ENCODE peak calls at places on chromosomes 12 and 14, in five cellular contexts. One of them, this sample, is unnamed.
A peak's percentile ranks its signal among the peaks of the same experiment; 100 is the strongest.

GRCh38 chr12:100721193-100721592 is 73.4 kb upstream of the ANO4 start:
- DNase-seq in lower leg skin: no peak
- DNase-seq in dermis microvascular lymphatic vessel endothelial cell: no peak
- DNase-seq in HS-27A: no peak
- DNase-seq in bronchial epithelial cell: no peak
- DNase-seq in this sample: no peak

GRCh38 chr14:70812124-70812818 is 3.0 kb upstream of the MAP3K9 start:
- DNase-seq in HS-27A: no peak
- DNase-seq in lower leg skin: no peak
- DNase-seq in dermis microvascular lymphatic vessel endothelial cell: no peak
- DNase-seq in bronchial epithelial cell: no peak
- DNase-seq in this sample: no peak

GRCh38 chr14:85316701-85317100 is 213.2 kb upstream of the FLRT2 start:
- DNase-seq in lower leg skin: no peak
- DNase-seq in dermis microvascular lymphatic vessel endothelial cell: no peak
- DNase-seq in bronchial epithelial cell: no peak
- DNase-seq in HS-27A: no peak
- DNase-seq in this sample: no peak

GRCh38 chr14:58912287-58912686 is 274.5 kb downstream of the DACT1 start:
- DNase-seq in lower leg skin: no peak
- DNase-seq in HS-27A: no peak
- DNase-seq in bronchial epithelial cell: peak; percentile 59
- DNase-seq in dermis microvascular lymphatic vessel endothelial cell: no peak
- DNase-seq in this sample: no peak

GRCh38 chr12:87509233-87509820 is 519.9 kb downstream of the C12orf50 start:
- DNase-seq in bronchial epithelial cell: peak; percentile 87
- DNase-seq in HS-27A: peak; percentile 26
- DNase-seq in dermis microvascular lymphatic vessel endothelial cell: no peak
- DNase-seq in lower leg skin: no peak
- DNase-seq in this sample: peak; percentile 38

GRCh38 chr12:18345021-18345735 is 83.9 kb downstream of the PIK3C2G start:
- DNase-seq in HS-27A: no peak
- DNase-seq in bronchial epithelial cell: no peak
- DNase-seq in dermis microvascular lymphatic vessel endothelial cell: peak; percentile 3
- DNase-seq in lower leg skin: no peak
- DNase-seq in this sample: no peak

GRCh38 chr14:101878222-101879211 is 85.9 kb upstream of the DYNC1H1 start:
- DNase-seq in bronchial epithelial cell: no peak
- DNase-seq in lower leg skin: no peak
- DNase-seq in dermis microvascular lymphatic vessel endothelial cell: no peak
- DNase-seq in HS-27A: no peak
- DNase-seq in this sample: no peak

GRCh38 chr12:72256725-72257124 is 15.4 kb upstream of the TRHDE start:
- DNase-seq in bronchial epithelial cell: no peak
- DNase-seq in dermis microvascular lymphatic vessel endothelial cell: no peak
- DNase-seq in lower leg skin: no peak
- DNase-seq in HS-27A: no peak
- DNase-seq in this sample: no peak

GRCh38 chr12:13380297-13380696 is 183.8 kb downstream of the EMP1 start:
- DNase-seq in lower leg skin: no peak
- DNase-seq in dermis microvascular lymphatic vessel endothelial cell: no peak
- DNase-seq in HS-27A: no peak
- DNase-seq in bronchial epithelial cell: no peak
- DNase-seq in this sample: no peak

GRCh38 chr12:94603434-94604068 is 46.8 kb downstream of the TMCC3 start:
- DNase-seq in dermis microvascular lymphatic vessel endothelial cell: no peak
- DNase-seq in HS-27A: no peak
- DNase-seq in lower leg skin: no peak
- DNase-seq in bronchial epithelial cell: peak; percentile 44
- DNase-seq in this sample: no peak

GRCh38 chr12:133130808-133131128 is 341 bp downstream of the ZNF10 start:
- DNase-seq in lower leg skin: peak; percentile 88
- DNase-seq in bronchial epithelial cell: no peak
- DNase-seq in dermis microvascular lymphatic vessel endothelial cell: no peak
- DNase-seq in HS-27A: no peak
- DNase-seq in this sample: no peak

GRCh38 chr12:79993106-79993862 is 58.4 kb upstream of the PPP1R12A start:
- DNase-seq in HS-27A: no peak
- DNase-seq in dermis microvascular lymphatic vessel endothelial cell: no peak
- DNase-seq in bronchial epithelial cell: no peak
- DNase-seq in lower leg skin: no peak
- DNase-seq in this sample: no peak

GRCh38 chr12:114799574-114800487 is 115.9 kb upstream of the TBX3 start:
- DNase-seq in bronchial epithelial cell: no peak
- DNase-seq in dermis microvascular lymphatic vessel endothelial cell: no peak
- DNase-seq in HS-27A: no peak
- DNase-seq in lower leg skin: no peak
- DNase-seq in this sample: no peak

GRCh38 chr14:92323916-92324818 is 1.2 kb downstream of the SLC24A4 start:
- DNase-seq in HS-27A: no peak
- DNase-seq in lower leg skin: no peak
- DNase-seq in dermis microvascular lymphatic vessel endothelial cell: no peak
- DNase-seq in bronchial epithelial cell: no peak
- DNase-seq in this sample: no peak

GRCh38 chr14:73264896-73265720 is 27.8 kb downstream of the PAPLN start:
- DNase-seq in bronchial epithelial cell: no peak
- DNase-seq in dermis microvascular lymphatic vessel endothelial cell: no peak
- DNase-seq in HS-27A: no peak
- DNase-seq in lower leg skin: peak; percentile 76
- DNase-seq in this sample: no peak

GRCh38 chr12:50390284-50390683 is 6.1 kb downstream of the FAM186A start:
- DNase-seq in HS-27A: peak; percentile 90
- DNase-seq in lower leg skin: peak; percentile 21
- DNase-seq in bronchial epithelial cell: peak; percentile 90
- DNase-seq in dermis microvascular lymphatic vessel endothelial cell: peak; percentile 37
- DNase-seq in this sample: peak; percentile 96

GRCh38 chr14:34865889-34866574 is 9.1 kb downstream of the BAZ1A start:
- DNase-seq in dermis microvascular lymphatic vessel endothelial cell: no peak
- DNase-seq in HS-27A: no peak
- DNase-seq in bronchial epithelial cell: no peak
- DNase-seq in lower leg skin: no peak
- DNase-seq in this sample: no peak

GRCh38 chr12:124994435-124994975 is 1.1 kb downstream of the BRI3BP start:
- DNase-seq in dermis microvascular lymphatic vessel endothelial cell: no peak
- DNase-seq in lower leg skin: no peak
- DNase-seq in bronchial epithelial cell: peak; percentile 20
- DNase-seq in HS-27A: no peak
- DNase-seq in this sample: no peak

GRCh38 chr12:51365276-51365675 is 18.8 kb upstream of the CELA1 start:
- DNase-seq in dermis microvascular lymphatic vessel endothelial cell: no peak
- DNase-seq in bronchial epithelial cell: no peak
- DNase-seq in lower leg skin: no peak
- DNase-seq in HS-27A: no peak
- DNase-seq in this sample: no peak

GRCh38 chr14:76329150-76329881 is 46.6 kb upstream of the ESRRB start:
- DNase-seq in HS-27A: no peak
- DNase-seq in dermis microvascular lymphatic vessel endothelial cell: no peak
- DNase-seq in bronchial epithelial cell: no peak
- DNase-seq in lower leg skin: no peak
- DNase-seq in this sample: no peak

GRCh38 chr14:94613720-94614644 is 1.8 kb downstream of the SERPINA3 start:
- DNase-seq in HS-27A: no peak
- DNase-seq in dermis microvascular lymphatic vessel endothelial cell: no peak
- DNase-seq in lower leg skin: peak; percentile 82
- DNase-seq in bronchial epithelial cell: no peak
- DNase-seq in this sample: no peak

GRCh38 chr12:40634431-40635131 is 57.7 kb upstream of the CNTN1 start:
- DNase-seq in dermis microvascular lymphatic vessel endothelial cell: no peak
- DNase-seq in lower leg skin: no peak
- DNase-seq in bronchial epithelial cell: no peak
- DNase-seq in HS-27A: no peak
- DNase-seq in this sample: no peak

GRCh38 chr12:104219908-104220404 is 4.4 kb downstream of the TXNRD1 start:
- DNase-seq in HS-27A: peak; percentile 94
- DNase-seq in lower leg skin: no peak
- DNase-seq in bronchial epithelial cell: peak; percentile 99
- DNase-seq in dermis microvascular lymphatic vessel endothelial cell: peak; percentile 86
- DNase-seq in this sample: peak; percentile 83

GRCh38 chr14:69626132-69626500 is 14.7 kb downstream of the SUSD6 start:
- DNase-seq in bronchial epithelial cell: no peak
- DNase-seq in dermis microvascular lymphatic vessel endothelial cell: no peak
- DNase-seq in HS-27A: no peak
- DNase-seq in lower leg skin: no peak
- DNase-seq in this sample: no peak

GRCh38 chr12:112676526-112676925 is 115.0 kb upstream of the RPH3A start:
- DNase-seq in dermis microvascular lymphatic vessel endothelial cell: no peak
- DNase-seq in bronchial epithelial cell: no peak
- DNase-seq in lower leg skin: no peak
- DNase-seq in HS-27A: no peak
- DNase-seq in this sample: no peak

GRCh38 chr12:84508325-84508861 is 404.2 kb downstream of the SLC6A15 start:
- DNase-seq in lower leg skin: no peak
- DNase-seq in dermis microvascular lymphatic vessel endothelial cell: no peak
- DNase-seq in HS-27A: peak; percentile 82
- DNase-seq in bronchial epithelial cell: peak; percentile 90
- DNase-seq in this sample: peak; percentile 79

GRCh38 chr12:46219892-46220655 is 48.8 kb downstream of the SLC38A1 start:
- DNase-seq in lower leg skin: no peak
- DNase-seq in bronchial epithelial cell: peak; percentile 92
- DNase-seq in HS-27A: peak; percentile 71
- DNase-seq in dermis microvascular lymphatic vessel endothelial cell: peak; percentile 56
- DNase-seq in this sample: peak; percentile 90

GRCh38 chr12:39872425-39872824 is 233.5 kb downstream of the SLC2A13 start:
- DNase-seq in dermis microvascular lymphatic vessel endothelial cell: no peak
- DNase-seq in HS-27A: no peak
- DNase-seq in lower leg skin: no peak
- DNase-seq in bronchial epithelial cell: no peak
- DNase-seq in this sample: no peak

GRCh38 chr14:73784065-73784987 is 67.3 kb upstream of the PTGR2 start:
- DNase-seq in bronchial epithelial cell: peak; percentile 63
- DNase-seq in HS-27A: no peak
- DNase-seq in dermis microvascular lymphatic vessel endothelial cell: no peak
- DNase-seq in lower leg skin: no peak
- DNase-seq in this sample: no peak

GRCh38 chr12:123938679-123939480 is 33.8 kb downstream of the CCDC92 start:
- DNase-seq in HS-27A: no peak
- DNase-seq in dermis microvascular lymphatic vessel endothelial cell: no peak
- DNase-seq in lower leg skin: peak; percentile 74
- DNase-seq in bronchial epithelial cell: no peak
- DNase-seq in this sample: no peak

GRCh38 chr14:97791906-97792305 is 994.7 kb downstream of the VRK1 start:
- DNase-seq in HS-27A: no peak
- DNase-seq in dermis microvascular lymphatic vessel endothelial cell: no peak
- DNase-seq in bronchial epithelial cell: no peak
- DNase-seq in lower leg skin: no peak
- DNase-seq in this sample: no peak

GRCh38 chr14:72607386-72608125 is 286.3 kb downstream of the DPF3 start:
- DNase-seq in dermis microvascular lymphatic vessel endothelial cell: no peak
- DNase-seq in HS-27A: peak; percentile 42
- DNase-seq in lower leg skin: peak; percentile 59
- DNase-seq in bronchial epithelial cell: no peak
- DNase-seq in this sample: peak; percentile 11

GRCh38 chr14:100389497-100390104 is 66.5 kb downstream of the SLC25A47 start:
- DNase-seq in HS-27A: no peak
- DNase-seq in bronchial epithelial cell: no peak
- DNase-seq in dermis microvascular lymphatic vessel endothelial cell: no peak
- DNase-seq in lower leg skin: no peak
- DNase-seq in this sample: no peak

GRCh38 chr12:106000376-106001104 is 138.2 kb downstream of the NUAK1 start:
- DNase-seq in bronchial epithelial cell: peak; percentile 58
- DNase-seq in HS-27A: no peak
- DNase-seq in dermis microvascular lymphatic vessel endothelial cell: no peak
- DNase-seq in lower leg skin: no peak
- DNase-seq in this sample: no peak